ENCODE peak calls at places on chromosomes 11 and 22, in ten cellular contexts. One of them, this sample, is unnamed.

GRCh38 chr11:73585834-73586575 is 11.9 kb downstream of the FAM168A start:
- DNase-seq in CD8-positive, alpha-beta T cell: no peak
- DNase-seq in AG04450: peak
- DNase-seq in dorsolateral prefrontal cortex: no peak
- DNase-seq in endothelial cell of umbilical vein: no peak
- DNase-seq in lung: no peak
- DNase-seq in spleen: no peak
- DNase-seq in uterus: no peak
- DNase-seq in psoas muscle: no peak
- DNase-seq in transverse colon: no peak
- DNase-seq in this sample: peak

GRCh38 chr11:114044042-114044871 is 15.3 kb upstream of the ZBTB16 start:
- DNase-seq in CD8-positive, alpha-beta T cell: no peak
- DNase-seq in AG04450: no peak
- DNase-seq in dorsolateral prefrontal cortex: no peak
- DNase-seq in endothelial cell of umbilical vein: peak
- DNase-seq in lung: no peak
- DNase-seq in spleen: no peak
- DNase-seq in uterus: no peak
- DNase-seq in psoas muscle: no peak
- DNase-seq in transverse colon: peak
- DNase-seq in this sample: no peak

GRCh38 chr11:68994161-68994890 is 13.5 kb upstream of the MRGPRD start:
- DNase-seq in CD8-positive, alpha-beta T cell: no peak
- DNase-seq in AG04450: no peak
- DNase-seq in dorsolateral prefrontal cortex: no peak
- DNase-seq in endothelial cell of umbilical vein: no peak
- DNase-seq in lung: no peak
- DNase-seq in spleen: peak
- DNase-seq in uterus: no peak
- DNase-seq in psoas muscle: no peak
- DNase-seq in transverse colon: no peak
- DNase-seq in this sample: no peak

GRCh38 chr11:33476945-33477584 is 219.9 kb downstream of the HIPK3 start:
- DNase-seq in CD8-positive, alpha-beta T cell: no peak
- DNase-seq in AG04450: no peak
- DNase-seq in dorsolateral prefrontal cortex: no peak
- DNase-seq in endothelial cell of umbilical vein: no peak
- DNase-seq in lung: no peak
- DNase-seq in spleen: no peak
- DNase-seq in uterus: no peak
- DNase-seq in psoas muscle: no peak
- DNase-seq in transverse colon: no peak
- DNase-seq in this sample: peak

GRCh38 chr22:19448739-19449421 is 1.4 kb upstream of the C22orf39 start:
- DNase-seq in CD8-positive, alpha-beta T cell: no peak
- DNase-seq in AG04450: no peak
- DNase-seq in dorsolateral prefrontal cortex: no peak
- DNase-seq in endothelial cell of umbilical vein: no peak
- DNase-seq in lung: no peak
- DNase-seq in spleen: no peak
- DNase-seq in uterus: no peak
- DNase-seq in psoas muscle: no peak
- DNase-seq in transverse colon: no peak
- DNase-seq in this sample: no peak

GRCh38 chr11:105582497-105582896 is 27.4 kb upstream of the GRIA4 start:
- DNase-seq in CD8-positive, alpha-beta T cell: no peak
- DNase-seq in AG04450: no peak
- DNase-seq in dorsolateral prefrontal cortex: no peak
- DNase-seq in endothelial cell of umbilical vein: no peak
- DNase-seq in lung: no peak
- DNase-seq in spleen: no peak
- DNase-seq in uterus: no peak
- DNase-seq in psoas muscle: no peak
- DNase-seq in transverse colon: no peak
- DNase-seq in this sample: peak

GRCh38 chr11:47464479-47464878 is 15.5 kb upstream of the RAPSN start:
- DNase-seq in CD8-positive, alpha-beta T cell: no peak
- DNase-seq in AG04450: no peak
- DNase-seq in dorsolateral prefrontal cortex: no peak
- DNase-seq in endothelial cell of umbilical vein: no peak
- DNase-seq in lung: no peak
- DNase-seq in spleen: peak
- DNase-seq in uterus: no peak
- DNase-seq in psoas muscle: no peak
- DNase-seq in transverse colon: no peak
- DNase-seq in this sample: no peak

GRCh38 chr11:72760543-72761400 is 8.6 kb upstream of the ARAP1 start:
- DNase-seq in CD8-positive, alpha-beta T cell: no peak
- DNase-seq in AG04450: no peak
- DNase-seq in dorsolateral prefrontal cortex: no peak
- DNase-seq in endothelial cell of umbilical vein: no peak
- DNase-seq in lung: no peak
- DNase-seq in spleen: no peak
- DNase-seq in uterus: no peak
- DNase-seq in psoas muscle: no peak
- DNase-seq in transverse colon: no peak
- DNase-seq in this sample: peak

DNA sequence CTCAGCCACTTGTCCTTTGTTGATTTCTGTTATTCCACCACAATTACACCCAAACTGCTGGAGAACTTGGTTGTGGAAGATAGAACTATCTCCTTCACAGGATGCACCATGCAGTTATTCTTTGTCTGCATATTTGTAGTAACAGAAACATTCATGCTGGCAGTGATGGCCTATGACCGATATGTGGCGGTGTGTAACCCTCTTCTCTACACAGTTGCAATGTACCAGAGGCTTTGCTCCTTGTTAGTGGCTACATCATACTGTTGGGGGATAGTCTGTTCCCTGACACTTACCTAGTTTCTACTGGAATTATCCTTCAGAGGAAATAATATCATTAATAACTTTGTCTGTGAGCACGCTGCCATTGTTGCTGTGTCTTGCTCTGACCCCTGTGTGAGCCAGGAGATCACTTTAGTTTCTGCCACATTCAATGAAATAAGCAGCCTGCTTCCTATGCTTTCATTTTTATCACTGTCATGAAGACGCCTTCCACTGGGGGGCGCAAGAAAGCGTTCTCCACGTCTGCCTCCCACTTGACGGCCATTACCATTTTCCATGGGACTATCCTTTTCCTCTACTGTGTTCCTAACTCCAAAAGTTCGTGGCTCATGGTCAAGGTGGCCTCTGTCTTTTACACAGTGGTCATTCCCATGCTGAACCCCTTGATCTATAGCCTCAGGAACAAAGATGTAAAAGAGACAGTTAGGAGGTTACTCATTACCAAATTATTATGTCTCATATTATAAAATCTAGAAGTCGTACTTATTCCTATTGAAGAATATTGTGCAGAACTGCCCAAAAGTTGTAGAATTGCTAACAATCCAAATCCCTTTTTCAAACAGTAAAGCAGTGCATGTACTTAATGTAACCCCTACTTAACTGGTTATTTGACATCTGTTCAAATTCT is 53.2 kb downstream of the OR4C6 start:
- DNase-seq in CD8-positive, alpha-beta T cell: no peak
- DNase-seq in AG04450: no peak
- DNase-seq in dorsolateral prefrontal cortex: no peak
- DNase-seq in endothelial cell of umbilical vein: no peak
- DNase-seq in lung: no peak
- DNase-seq in spleen: no peak
- DNase-seq in uterus: no peak
- DNase-seq in psoas muscle: no peak
- DNase-seq in transverse colon: no peak
- DNase-seq in this sample: no peak
- TF ChIP-seq CTCF in CD8-positive, alpha-beta T cell: no peak
- TF ChIP-seq CTCF in AG04450: no peak
- TF ChIP-seq CTCF in dorsolateral prefrontal cortex: no peak
- TF ChIP-seq CTCF in endothelial cell of umbilical vein: no peak
- TF ChIP-seq CTCF in lung: no peak
- TF ChIP-seq CTCF in spleen: no peak
- TF ChIP-seq CTCF in uterus: no peak
- TF ChIP-seq CTCF in psoas muscle: no peak
- TF ChIP-seq CTCF in transverse colon: no peak
- TF ChIP-seq CTCF in this sample: no peak

GRCh38 chr11:290621-291231 is 1.8 kb downstream of the PGGHG start:
- DNase-seq in CD8-positive, alpha-beta T cell: peak
- DNase-seq in AG04450: no peak
- DNase-seq in dorsolateral prefrontal cortex: no peak
- DNase-seq in endothelial cell of umbilical vein: no peak
- DNase-seq in lung: no peak
- DNase-seq in spleen: peak
- DNase-seq in uterus: peak
- DNase-seq in psoas muscle: peak
- DNase-seq in transverse colon: peak
- DNase-seq in this sample: no peak

GRCh38 chr11:288328-289144 is at the start of gene PGGHG:
- DNase-seq in CD8-positive, alpha-beta T cell: peak
- DNase-seq in AG04450: no peak
- DNase-seq in dorsolateral prefrontal cortex: no peak
- DNase-seq in endothelial cell of umbilical vein: no peak
- DNase-seq in lung: peak
- DNase-seq in spleen: peak
- DNase-seq in uterus: peak
- DNase-seq in psoas muscle: peak
- DNase-seq in transverse colon: peak
- DNase-seq in this sample: no peak

GRCh38 chr11:289706-290620 is 1.0 kb downstream of the PGGHG start:
- DNase-seq in CD8-positive, alpha-beta T cell: peak
- DNase-seq in AG04450: no peak
- DNase-seq in dorsolateral prefrontal cortex: no peak
- DNase-seq in endothelial cell of umbilical vein: no peak
- DNase-seq in lung: no peak
- DNase-seq in spleen: peak
- DNase-seq in uterus: peak
- DNase-seq in psoas muscle: peak
- DNase-seq in transverse colon: peak
- DNase-seq in this sample: no peak

GRCh38 chr11:287821-288327 is 1.1 kb upstream of the PGGHG start:
- DNase-seq in CD8-positive, alpha-beta T cell: no peak
- DNase-seq in AG04450: no peak
- DNase-seq in dorsolateral prefrontal cortex: no peak
- DNase-seq in endothelial cell of umbilical vein: no peak
- DNase-seq in lung: no peak
- DNase-seq in spleen: peak
- DNase-seq in uterus: peak
- DNase-seq in psoas muscle: peak
- DNase-seq in transverse colon: peak
- DNase-seq in this sample: no peak

GRCh38 chr11:289145-289705 is 299 bp downstream of the PGGHG start:
- DNase-seq in CD8-positive, alpha-beta T cell: peak
- DNase-seq in AG04450: no peak
- DNase-seq in dorsolateral prefrontal cortex: no peak
- DNase-seq in endothelial cell of umbilical vein: no peak
- DNase-seq in lung: no peak
- DNase-seq in spleen: no peak
- DNase-seq in uterus: peak
- DNase-seq in psoas muscle: no peak
- DNase-seq in transverse colon: peak
- DNase-seq in this sample: no peak
- H3K4me3 ChIP-seq in CD8-positive, alpha-beta T cell: peak
- H3K4me3 ChIP-seq in AG04450: peak
- H3K4me3 ChIP-seq in dorsolateral prefrontal cortex: peak
- H3K4me3 ChIP-seq in endothelial cell of umbilical vein: no peak
- H3K4me3 ChIP-seq in lung: peak
- H3K4me3 ChIP-seq in spleen: peak
- H3K4me3 ChIP-seq in uterus: peak
- H3K4me3 ChIP-seq in psoas muscle: peak
- H3K4me3 ChIP-seq in transverse colon: peak
- H3K4me3 ChIP-seq in this sample: peak

GRCh38 chr11:110177057-110177397 is 83.8 kb downstream of the ZC3H12C start:
- DNase-seq in CD8-positive, alpha-beta T cell: no peak
- DNase-seq in AG04450: no peak
- DNase-seq in dorsolateral prefrontal cortex: no peak
- DNase-seq in endothelial cell of umbilical vein: no peak
- DNase-seq in lung: no peak
- DNase-seq in spleen: peak
- DNase-seq in uterus: no peak
- DNase-seq in psoas muscle: no peak
- DNase-seq in transverse colon: no peak
- DNase-seq in this sample: no peak

GRCh38 chr11:110176366-110177056 is 83.3 kb downstream of the ZC3H12C start:
- DNase-seq in CD8-positive, alpha-beta T cell: no peak
- DNase-seq in AG04450: no peak
- DNase-seq in dorsolateral prefrontal cortex: no peak
- DNase-seq in endothelial cell of umbilical vein: no peak
- DNase-seq in lung: no peak
- DNase-seq in spleen: peak
- DNase-seq in uterus: no peak
- DNase-seq in psoas muscle: no peak
- DNase-seq in transverse colon: no peak
- DNase-seq in this sample: peak

GRCh38 chr11:110172666-110173065 is 79.5 kb downstream of the ZC3H12C start:
- DNase-seq in CD8-positive, alpha-beta T cell: no peak
- DNase-seq in AG04450: no peak
- DNase-seq in dorsolateral prefrontal cortex: no peak
- DNase-seq in endothelial cell of umbilical vein: no peak
- DNase-seq in lung: no peak
- DNase-seq in spleen: no peak
- DNase-seq in uterus: no peak
- DNase-seq in psoas muscle: no peak
- DNase-seq in transverse colon: no peak
- DNase-seq in this sample: no peak

GRCh38 chr11:110174645-110175310 is 81.6 kb downstream of the ZC3H12C start:
- DNase-seq in CD8-positive, alpha-beta T cell: no peak
- DNase-seq in AG04450: no peak
- DNase-seq in dorsolateral prefrontal cortex: no peak
- DNase-seq in endothelial cell of umbilical vein: no peak
- DNase-seq in lung: no peak
- DNase-seq in spleen: no peak
- DNase-seq in uterus: no peak
- DNase-seq in psoas muscle: no peak
- DNase-seq in transverse colon: no peak
- DNase-seq in this sample: peak

DNA sequence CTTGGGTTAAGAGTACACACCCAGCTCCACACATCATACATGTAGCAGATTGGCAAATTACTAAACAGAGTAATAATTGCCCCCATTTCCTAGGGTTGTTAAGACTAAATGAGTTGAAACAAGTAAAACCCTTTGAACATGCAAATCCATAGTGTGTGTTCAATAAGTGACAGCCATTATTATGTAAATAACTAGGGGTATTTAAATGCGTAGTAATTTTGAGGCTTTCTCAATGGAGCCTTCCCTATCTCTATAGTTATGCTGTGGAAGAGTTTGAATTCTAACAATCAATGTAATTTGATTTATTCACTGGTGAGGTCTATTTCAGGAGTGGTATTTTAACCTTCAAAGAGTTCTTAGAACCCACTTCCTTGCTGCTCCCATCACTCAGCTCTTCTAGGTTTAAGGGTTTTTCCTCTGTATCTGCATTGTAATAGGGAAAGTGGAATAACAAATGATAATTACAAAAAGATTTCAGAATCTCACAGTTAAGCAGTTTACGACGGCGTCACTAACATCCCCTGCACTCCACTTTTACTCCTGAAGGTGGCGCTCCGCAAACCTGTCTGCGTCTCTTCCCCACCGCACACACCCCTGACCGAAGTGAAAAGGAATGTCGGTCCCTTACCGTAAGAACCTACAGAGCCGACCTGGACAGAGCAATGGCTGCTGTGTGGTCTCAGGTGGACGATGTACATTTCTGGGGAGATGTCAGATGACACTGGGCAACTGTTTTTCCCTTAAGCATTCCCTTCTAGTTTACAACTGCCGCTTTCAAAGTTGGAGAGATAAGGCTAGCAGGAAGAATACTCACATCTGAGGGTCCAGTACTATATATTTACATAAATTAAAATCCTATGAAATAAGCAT is 80.8 kb downstream of the ZC3H12C start:
- DNase-seq in CD8-positive, alpha-beta T cell: peak
- DNase-seq in AG04450: no peak
- DNase-seq in dorsolateral prefrontal cortex: peak
- DNase-seq in endothelial cell of umbilical vein: peak
- DNase-seq in lung: peak
- DNase-seq in spleen: peak
- DNase-seq in uterus: peak
- DNase-seq in psoas muscle: peak
- DNase-seq in transverse colon: peak
- DNase-seq in this sample: peak
- TF ChIP-seq CTCF in CD8-positive, alpha-beta T cell: peak
- TF ChIP-seq CTCF in AG04450: peak
- TF ChIP-seq CTCF in dorsolateral prefrontal cortex: peak
- TF ChIP-seq CTCF in endothelial cell of umbilical vein: peak
- TF ChIP-seq CTCF in lung: peak
- TF ChIP-seq CTCF in spleen: peak
- TF ChIP-seq CTCF in uterus: peak
- TF ChIP-seq CTCF in psoas muscle: peak
- TF ChIP-seq CTCF in transverse colon: peak
- TF ChIP-seq CTCF in this sample: peak

DNA sequence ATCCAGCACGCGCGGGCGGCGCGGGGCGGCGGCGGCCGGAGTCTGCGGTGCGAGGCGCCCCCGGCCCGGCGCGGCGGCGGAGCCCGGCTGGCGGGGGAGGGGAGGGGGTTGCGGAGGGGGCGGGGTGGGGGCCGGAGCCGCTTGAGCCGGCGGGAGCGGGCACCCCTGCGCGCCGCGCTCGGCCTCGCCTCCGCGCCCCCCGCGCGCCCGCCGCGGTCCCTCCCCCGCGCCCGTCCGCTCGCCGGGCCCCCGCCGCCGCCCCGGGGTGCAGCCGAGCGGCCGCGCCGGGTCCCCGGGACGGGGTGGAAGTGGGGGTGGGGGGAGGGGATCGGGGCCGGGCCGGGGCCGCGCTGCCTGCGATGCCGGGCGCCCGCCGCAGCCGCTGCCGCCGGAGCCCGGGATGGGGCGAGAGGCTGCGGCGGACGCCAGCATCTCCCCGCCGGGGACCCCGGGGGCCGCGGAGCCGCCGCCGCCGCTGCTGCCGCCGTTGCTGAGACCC is 284 bp downstream of the MGAT3 start:
- DNase-seq in CD8-positive, alpha-beta T cell: no peak
- DNase-seq in AG04450: no peak
- DNase-seq in dorsolateral prefrontal cortex: no peak
- DNase-seq in endothelial cell of umbilical vein: no peak
- DNase-seq in lung: no peak
- DNase-seq in spleen: peak
- DNase-seq in uterus: no peak
- DNase-seq in psoas muscle: no peak
- DNase-seq in transverse colon: no peak
- DNase-seq in this sample: no peak
- H3K4me3 ChIP-seq in CD8-positive, alpha-beta T cell: no peak
- H3K4me3 ChIP-seq in AG04450: no peak
- H3K4me3 ChIP-seq in dorsolateral prefrontal cortex: peak
- H3K4me3 ChIP-seq in endothelial cell of umbilical vein: no peak
- H3K4me3 ChIP-seq in lung: peak
- H3K4me3 ChIP-seq in spleen: peak
- H3K4me3 ChIP-seq in uterus: peak
- H3K4me3 ChIP-seq in psoas muscle: peak
- H3K4me3 ChIP-seq in transverse colon: peak
- H3K4me3 ChIP-seq in this sample: no peak